ENCODE peak calls at places on chromosomes 4 and X, in five cellular contexts. J is H1, C is HepG2, I is K562, T is GM12878. R is an unnamed sample.

GRCh38 chr4:5988086-5988845 is 30.0 kb downstream of the C4orf50 start:
- DNase-seq in I (no peak), T (no peak), J (no peak), C (no peak), R (no peak)

GRCh38 chr4:26937136-26937535 is 76.5 kb downstream of the STIM2 start:
- DNase-seq in I (peak; percentile 16), J (no peak), T (no peak), C (no peak), R (no peak)

GRCh38 chr4:169014581-169014980 is 4.5 kb upstream of the CBR4 start:
- DNase-seq in T (no peak), J (no peak), C (no peak), I (no peak), R (no peak)

GRCh38 chr4:98352403-98352802 is 91.2 kb downstream of the RAP1GDS1 start:
- DNase-seq in I (no peak), T (no peak), J (no peak), C (no peak), R (no peak)

GRCh38 chr4:118783887-118784286 is 52.0 kb downstream of the SEC24D start:
- DNase-seq in T (no peak), C (no peak), J (no peak), I (no peak), R (no peak)

GRCh38 chr4:139603576-139604387 is 47.8 kb upstream of the SETD7 start:
- DNase-seq in I (peak; percentile 50), T (peak; percentile 8), C (peak; percentile 67), J (no peak), R (peak; percentile 38)

GRCh38 chr4:8913858-8914460 is 42.3 kb upstream of the HMX1 start:
- DNase-seq in I (no peak), T (no peak), C (no peak), J (peak; percentile 36), R (no peak)

GRCh38 chrX:13690836-13691235 is 1.9 kb downstream of the RAB9A start:
- DNase-seq in J (no peak), T (no peak), C (no peak), I (no peak), R (peak; percentile 8)

GRCh38 chr4:18914182-18914581 is 892.6 kb upstream of the LCORL start:
- DNase-seq in I (no peak), J (no peak), C (no peak), T (no peak), R (no peak)

GRCh38 chr4:147777456-147778091 is 45.7 kb downstream of the ARHGAP10 start:
- DNase-seq in I (no peak), C (no peak), T (no peak), J (no peak), R (peak; percentile 58)

GRCh38 chrX:74450803-74451449 is 29.6 kb downstream of the SLC16A2 start:
- DNase-seq in C (no peak), J (no peak), T (no peak), I (no peak), R (peak; percentile 29)

GRCh38 chr4:5711479-5712184 is 631 bp downstream of the EVC start:
- DNase-seq in I (no peak), C (peak; percentile 15), T (no peak), J (peak; percentile 65), R (peak; percentile 55)

GRCh38 chrX:119784747-119785446 is 6.5 kb downstream of the RPL39 start:
- DNase-seq in I (peak; percentile 37), T (no peak), J (peak; percentile 51), C (no peak), R (peak; percentile 26)

GRCh38 chr4:111283066-111283677 is 660.3 kb upstream of the PITX2 start:
- DNase-seq in C (peak; percentile 39), T (no peak), J (peak; percentile 85), I (peak; percentile 40), R (peak; percentile 7)

GRCh38 chrX:43589735-43590515 is 66.2 kb upstream of the MAOA start:
- DNase-seq in J (no peak), I (no peak), C (peak; percentile 64), T (no peak), R (no peak)

GRCh38 chr4:143089291-143089690 is 95.4 kb upstream of the USP38 start:
- DNase-seq in C (no peak), I (no peak), T (no peak), J (no peak), R (no peak)

GRCh38 chr4:128462104-128462783 is 174.6 kb upstream of the PGRMC2 start:
- DNase-seq in I (no peak), T (no peak), C (no peak), J (no peak), R (no peak)

GRCh38 chrX:154096140-154097002 is 1.1 kb downstream of the MECP2 start:
- DNase-seq in C (peak; percentile 12), T (no peak), J (no peak), I (peak; percentile 38), R (no peak)

GRCh38 chr4:147582386-147583077 is 34.7 kb upstream of the TMEM184C start:
- DNase-seq in T (no peak), C (no peak), I (no peak), J (no peak), R (peak; percentile 21)

GRCh38 chr4:13329340-13329850 is 154.7 kb downstream of the RAB28 start:
- DNase-seq in C (no peak), I (no peak), T (no peak), J (no peak), R (no peak)

GRCh38 chr4:40121515-40121914 is 64.9 kb downstream of the N4BP2 start:
- DNase-seq in T (peak; percentile 11), J (no peak), C (no peak), I (no peak), R (peak; percentile 43)

GRCh38 chr4:23368081-23368697 is 521.7 kb downstream of the PPARGC1A start:
- DNase-seq in I (peak; percentile 19), J (peak; percentile 62), C (peak; percentile 23), T (no peak), R (no peak)

GRCh38 chr4:19301527-19301926 is 950.2 kb upstream of the SLIT2 start:
- DNase-seq in I (no peak), T (no peak), J (no peak), C (no peak), R (no peak)

GRCh38 chrX:136652822-136653723 is 5.1 kb downstream of the CD40LG start:
- DNase-seq in C (no peak), J (no peak), I (no peak), T (no peak), R (no peak)

GRCh38 chrX:46737462-46737861 is 21.5 kb downstream of the SLC9A7 start:
- DNase-seq in C (no peak), J (no peak), T (no peak), I (no peak), R (no peak)

GRCh38 chr4:185396724-185397402 is at the start of gene ANKRD37:
- DNase-seq in J (peak; percentile 92), T (no peak), I (peak; percentile 42), C (peak; percentile 68), R (no peak)

GRCh38 chrX:114075073-114075673 is 508.7 kb upstream of the HTR2C start:
- DNase-seq in T (no peak), J (no peak), C (no peak), I (no peak), R (no peak)

DNA sequence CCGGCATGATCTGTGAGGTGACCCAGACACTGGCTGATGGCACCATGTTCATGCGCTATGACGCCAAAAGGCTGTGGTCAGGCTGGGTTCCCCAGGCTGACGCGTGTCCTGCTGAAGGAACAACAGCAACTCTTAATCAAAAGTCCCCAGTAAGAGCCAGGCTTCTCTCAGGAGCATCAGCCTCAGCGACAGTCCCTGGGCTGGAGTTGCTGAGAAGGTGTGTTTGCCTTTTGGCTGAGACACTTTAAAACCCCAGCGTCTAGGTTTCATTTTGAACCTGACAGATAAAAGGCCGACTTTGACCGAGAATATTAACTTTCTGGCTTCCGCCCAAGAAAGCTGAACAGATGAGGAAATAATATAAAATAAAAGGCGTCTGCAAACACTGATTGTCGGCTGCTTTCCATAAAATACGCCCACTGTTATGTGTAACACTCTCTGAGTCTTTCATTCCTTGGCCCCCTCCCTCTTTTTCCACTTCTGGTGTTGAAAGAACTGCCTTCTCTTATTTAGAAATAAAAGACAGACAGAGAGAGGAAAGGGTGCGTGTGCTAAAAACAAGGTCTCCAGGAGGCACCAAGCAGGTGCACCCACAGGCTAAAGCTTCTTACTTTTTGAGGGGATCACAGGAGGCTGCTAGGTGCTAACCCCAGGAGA is 373.6 kb downstream of the MID1IP1 start:
- DNase-seq in I (no peak), C (no peak), J (no peak), T (no peak), R (no peak)
- TF ChIP-seq HDAC2 in I (no peak), C (no peak), J (no peak), T (no peak), R (no peak)

DNA sequence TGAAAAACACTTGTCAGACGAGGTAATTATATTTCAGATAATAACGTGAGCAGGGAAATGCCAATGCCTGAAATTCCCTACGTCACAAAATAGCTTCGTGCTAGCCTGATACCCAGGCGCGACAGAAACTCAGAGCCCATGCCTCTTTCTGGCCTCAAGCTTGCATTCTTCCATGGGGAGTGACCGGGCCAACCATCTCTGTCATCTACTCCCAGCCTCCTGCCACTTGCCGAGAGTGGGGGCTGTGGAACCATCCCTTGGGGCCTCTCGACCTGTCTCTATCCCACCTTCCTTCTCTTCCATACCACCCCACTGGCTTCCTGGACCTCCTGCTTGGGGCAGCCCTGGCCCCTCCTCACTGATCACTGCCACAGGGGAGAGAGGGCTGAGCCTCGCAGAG is 34.5 kb upstream of the CDKN2AIP start:
- DNase-seq in T (no peak), C (no peak), I (no peak), J (no peak), R (no peak)
- TF ChIP-seq HDAC2 in T (no peak), C (no peak), I (no peak), J (no peak), R (no peak)

DNA sequence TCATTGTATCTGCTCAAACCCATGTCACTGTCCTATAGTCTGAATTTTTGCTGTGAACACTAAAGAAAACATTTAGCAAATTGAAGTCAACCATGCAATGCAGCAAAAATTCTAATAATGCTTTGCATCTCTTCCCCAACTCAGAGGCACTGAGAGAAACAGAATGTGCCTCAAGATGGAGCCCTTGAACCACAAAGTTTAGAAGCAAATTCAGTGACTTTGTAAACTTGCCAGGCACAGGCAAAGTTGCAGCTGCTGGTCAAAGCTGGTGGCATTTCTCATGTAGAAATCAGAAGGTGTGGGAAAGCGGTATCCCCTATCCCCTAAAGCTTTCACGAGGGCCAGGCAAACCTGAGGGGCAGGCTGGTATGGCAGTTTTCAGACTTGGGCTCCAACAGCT is 121.7 kb upstream of the DIPK2B start:
- DNase-seq in I (no peak), J (peak; percentile 39), T (no peak), C (peak; percentile 37), R (peak; percentile 81)
- TF ChIP-seq HDAC2 in I (no peak), J (no peak), T (no peak), C (no peak), R (no peak)

DNA sequence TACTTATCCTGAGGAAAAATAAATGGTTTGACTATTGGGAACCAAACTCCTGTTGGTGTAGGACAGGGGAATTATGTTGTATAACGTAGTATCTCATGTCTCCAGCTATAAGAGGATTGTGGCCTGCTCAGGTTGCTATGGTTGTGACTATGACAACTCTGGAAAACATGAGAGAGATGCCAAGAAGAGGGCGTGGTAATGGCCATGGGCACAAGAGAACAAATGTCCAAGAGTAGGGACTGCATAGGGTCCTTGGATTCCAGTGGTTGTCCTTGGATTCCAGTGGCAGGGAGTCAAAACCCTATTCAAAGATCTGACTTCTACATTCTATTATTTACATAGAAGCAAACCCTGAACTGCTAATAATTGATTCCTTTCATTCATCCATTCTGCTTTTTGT is 6.8 kb upstream of the MOB1B start:
- DNase-seq in T (no peak), J (no peak), I (no peak), C (peak; percentile 26), R (no peak)
- TF ChIP-seq HDAC2 in T (no peak), J (no peak), I (no peak), C (no peak), R (no peak)